ENCODE peak calls at places on chromosomes 5 and 9, in eight cellular contexts. F is foreskin keratinocyte, H is GM12865, T is epithelial cell of esophagus, Z is HFF-Myc, Q is OCI-LY7, W is H9, G is A549. N is an unnamed sample.

GRCh38 chr5:74947961-74948613 is 81.9 kb upstream of the FAM169A start:
- DNase-seq in F (no peak), H (no peak), T (no peak), Z (no peak), Q (no peak), W (peak), G (no peak), N (no peak)

GRCh38 chr9:14214693-14215092 is 99.2 kb downstream of the NFIB start:
- DNase-seq in F (no peak), H (no peak), T (peak), Z (no peak), Q (no peak), W (no peak), G (no peak), N (no peak)

GRCh38 chr5:74953961-74954720 is 88.0 kb upstream of the FAM169A start:
- DNase-seq in F (peak), H (no peak), T (peak), Z (no peak), Q (no peak), W (no peak), G (no peak), N (no peak)

GRCh38 chr9:17025281-17025680 is 109.6 kb upstream of the CNTLN start:
- DNase-seq in F (no peak), H (no peak), T (no peak), Z (no peak), Q (no peak), W (no peak), G (no peak), N (no peak)

GRCh38 chr9:35673132-35673997 is at the start of gene CA9:
- DNase-seq in F (no peak), H (no peak), T (peak), Z (no peak), Q (no peak), W (no peak), G (peak), N (no peak)

GRCh38 chr9:122445155-122445749 is 32.5 kb downstream of the OR1J1 start:
- DNase-seq in F (no peak), H (no peak), T (no peak), Z (peak), Q (no peak), W (no peak), G (no peak), N (no peak)

GRCh38 chr9:77857513-77858298 is 173.9 kb downstream of the GNAQ start:
- DNase-seq in F (no peak), H (no peak), T (no peak), Z (no peak), Q (no peak), W (no peak), G (no peak), N (no peak)

GRCh38 chr5:36605241-36605640 is 1.2 kb upstream of the SLC1A3 start:
- DNase-seq in F (no peak), H (no peak), T (no peak), Z (no peak), Q (no peak), W (no peak), G (no peak), N (no peak)

GRCh38 chr5:6359941-6360683 is 18.2 kb downstream of the MED10 start:
- DNase-seq in F (peak), H (no peak), T (no peak), Z (no peak), Q (peak), W (peak), G (no peak), N (no peak)

GRCh38 chr5:103114440-103114839 is 5.5 kb downstream of the GIN1 start:
- DNase-seq in F (no peak), H (no peak), T (no peak), Z (no peak), Q (no peak), W (no peak), G (no peak), N (no peak)

GRCh38 chr9:126506361-126507317 is 107.1 kb upstream of the LMX1B start:
- DNase-seq in F (no peak), H (no peak), T (no peak), Z (no peak), Q (no peak), W (no peak), G (no peak), N (peak)

GRCh38 chr5:114362197-114362976 is 517 bp downstream of the KCNN2 start:
- DNase-seq in F (no peak), H (peak), T (no peak), Z (no peak), Q (no peak), W (no peak), G (peak), N (no peak)

GRCh38 chr9:127058645-127059021 is 63.8 kb downstream of the ANGPTL2 start:
- DNase-seq in F (peak), H (no peak), T (peak), Z (peak), Q (no peak), W (no peak), G (no peak), N (no peak)

GRCh38 chr5:73591698-73592501 is 26.4 kb downstream of the UTP15 start:
- DNase-seq in F (no peak), H (no peak), T (peak), Z (no peak), Q (no peak), W (no peak), G (no peak), N (no peak)

GRCh38 chr9:130694205-130694604 is 625 bp downstream of the EXOSC2 start:
- DNase-seq in F (no peak), H (peak), T (no peak), Z (no peak), Q (peak), W (no peak), G (no peak), N (no peak)

GRCh38 chr5:28084069-28084468 is 1045.7 kb upstream of the CDH9 start:
- DNase-seq in F (no peak), H (no peak), T (no peak), Z (no peak), Q (no peak), W (no peak), G (no peak), N (peak)

GRCh38 chr9:34413229-34413852 is 36.6 kb upstream of the MYORG start:
- DNase-seq in F (no peak), H (peak), T (peak), Z (peak), Q (peak), W (peak), G (peak), N (no peak)

GRCh38 chr5:121968910-121969607 is 7.3 kb downstream of the SRFBP1 start:
- DNase-seq in F (peak), H (no peak), T (peak), Z (peak), Q (no peak), W (no peak), G (peak), N (no peak)

GRCh38 chr9:20681467-20681866 is 2.6 kb upstream of the FOCAD start:
- DNase-seq in F (no peak), H (no peak), T (no peak), Z (no peak), Q (no peak), W (no peak), G (no peak), N (no peak)

GRCh38 chr5:163585206-163585605 is 79.8 kb downstream of the MAT2B start:
- DNase-seq in F (peak), H (no peak), T (peak), Z (no peak), Q (no peak), W (no peak), G (no peak), N (no peak)

GRCh38 chr5:15446552-15446951 is 53.4 kb upstream of the FBXL7 start:
- DNase-seq in F (no peak), H (no peak), T (no peak), Z (no peak), Q (no peak), W (no peak), G (no peak), N (no peak)

GRCh38 chr5:108681079-108681921 is 66.4 kb upstream of the FER start:
- DNase-seq in F (no peak), H (peak), T (peak), Z (peak), Q (peak), W (no peak), G (peak), N (no peak)

GRCh38 chr5:40879163-40879942 is 29.9 kb upstream of the C7 start:
- DNase-seq in F (no peak), H (peak), T (peak), Z (no peak), Q (peak), W (no peak), G (peak), N (no peak)

GRCh38 chr9:80292231-80292630 is 720.5 kb downstream of the TLE4 start:
- DNase-seq in F (no peak), H (no peak), T (no peak), Z (no peak), Q (no peak), W (no peak), G (no peak), N (no peak)

GRCh38 chr5:124059200-124059599 is 547.2 kb downstream of the CSNK1G3 start:
- DNase-seq in F (peak), H (no peak), T (peak), Z (no peak), Q (no peak), W (no peak), G (no peak), N (no peak)

GRCh38 chr5:149228610-149229297 is 42.9 kb upstream of the AFAP1L1 start:
- DNase-seq in F (peak), H (no peak), T (peak), Z (peak), Q (no peak), W (peak), G (peak), N (no peak)

GRCh38 chr9:109010676-109011655 is 2.3 kb downstream of the CTNNAL1 start:
- DNase-seq in F (peak), H (peak), T (peak), Z (peak), Q (peak), W (no peak), G (peak), N (no peak)

GRCh38 chr9:127159949-127160610 is 37.6 kb upstream of the ANGPTL2 start:
- DNase-seq in F (no peak), H (no peak), T (no peak), Z (no peak), Q (no peak), W (peak), G (no peak), N (no peak)

GRCh38 chr9:6907772-6908381 is 150.1 kb downstream of the KDM4C start:
- DNase-seq in F (no peak), H (peak), T (peak), Z (no peak), Q (no peak), W (no peak), G (peak), N (no peak)

GRCh38 chr5:119243888-119244287 is 111.9 kb upstream of the TNFAIP8 start:
- DNase-seq in F (no peak), H (no peak), T (peak), Z (no peak), Q (no peak), W (no peak), G (no peak), N (no peak)

GRCh38 chr9:87959916-87960581 is 14.3 kb downstream of the CDK20 start:
- DNase-seq in F (no peak), H (no peak), T (no peak), Z (no peak), Q (no peak), W (no peak), G (no peak), N (no peak)

GRCh38 chr9:13113201-13113600 is 166.3 kb downstream of the MPDZ start:
- DNase-seq in F (peak), H (no peak), T (peak), Z (peak), Q (no peak), W (no peak), G (no peak), N (no peak)

GRCh38 chr9:89223398-89223977 is 44.9 kb upstream of the SHC3 start:
- DNase-seq in F (no peak), H (no peak), T (no peak), Z (no peak), Q (no peak), W (no peak), G (no peak), N (no peak)

GRCh38 chr5:132254321-132254977 is 3.0 kb upstream of the PDLIM4 start:
- DNase-seq in F (no peak), H (no peak), T (no peak), Z (no peak), Q (no peak), W (peak), G (no peak), N (peak)

GRCh38 chr5:83077662-83078261 is 415 bp downstream of the XRCC4 start:
- DNase-seq in F (no peak), H (peak), T (peak), Z (no peak), Q (peak), W (no peak), G (no peak), N (no peak)

GRCh38 chr9:109307380-109308240 is 13.2 kb downstream of the EPB41L4B start:
- DNase-seq in F (no peak), H (no peak), T (no peak), Z (no peak), Q (no peak), W (no peak), G (peak), N (no peak)

GRCh38 chr9:37364751-37365360 is 57.6 kb upstream of the GRHPR start:
- DNase-seq in F (no peak), H (peak), T (peak), Z (no peak), Q (peak), W (peak), G (no peak), N (no peak)
- TF ChIP-seq CTCF in F (peak), H (peak), T (no peak), Z (peak), Q (peak), W (peak), G (no peak), N (peak)

DNA sequence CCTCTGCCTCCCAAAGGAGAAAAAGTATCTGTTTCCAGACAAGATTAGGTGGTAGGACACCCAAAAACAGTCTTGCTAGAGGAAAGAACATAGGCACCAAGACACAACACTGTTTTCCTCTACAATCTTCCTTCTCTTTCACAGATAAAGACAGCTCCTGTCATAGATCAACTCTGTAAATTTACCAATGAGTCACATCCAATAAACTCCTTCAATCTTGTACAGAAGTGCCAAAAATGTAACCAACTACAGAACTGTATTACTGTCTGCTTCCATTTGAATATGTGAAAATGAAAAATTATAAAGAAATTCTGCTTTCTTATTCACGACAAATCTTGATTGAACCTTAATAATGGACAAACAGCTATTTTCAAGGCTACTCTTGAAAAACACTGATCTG is 286.9 kb downstream of the PLK2 start:
- DNase-seq in F (no peak), H (no peak), T (no peak), Z (no peak), Q (no peak), W (no peak), G (no peak), N (no peak)
- TF ChIP-seq CTCF in F (no peak), H (no peak), T (no peak), Z (no peak), Q (no peak), W (no peak), G (no peak), N (no peak)

DNA sequence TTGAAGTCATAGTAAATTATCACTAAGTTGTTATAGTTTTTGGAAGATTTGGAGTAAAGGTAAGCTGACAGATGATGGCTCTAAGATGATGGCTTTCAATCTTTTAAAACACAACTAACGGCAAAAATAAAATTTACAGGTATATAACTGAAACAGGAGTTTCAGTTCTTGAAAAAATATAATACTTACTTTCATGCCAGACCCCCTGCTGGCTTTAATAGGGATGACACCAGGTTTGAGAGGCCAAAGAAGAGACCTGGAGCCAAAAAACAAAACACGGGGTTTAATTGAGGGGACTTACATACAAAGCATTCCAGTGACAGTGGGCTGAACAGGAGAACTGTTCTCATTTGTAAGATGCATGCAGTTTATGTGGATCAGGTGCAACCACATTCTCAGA is 301.7 kb upstream of the PCSK5 start:
- DNase-seq in F (no peak), H (peak), T (peak), Z (no peak), Q (peak), W (no peak), G (no peak), N (no peak)
- TF ChIP-seq CTCF in F (no peak), H (peak), T (peak), Z (no peak), Q (peak), W (peak), G (no peak), N (peak)

GRCh38 chr5:78905084-78905938 is 79.8 kb downstream of the ARSB start:
- DNase-seq in F (no peak), H (peak), T (no peak), Z (no peak), Q (peak), W (no peak), G (no peak), N (no peak)

GRCh38 chr5:78896128-78896527 is 89.0 kb downstream of the ARSB start:
- DNase-seq in F (peak), H (no peak), T (peak), Z (no peak), Q (no peak), W (no peak), G (no peak), N (no peak)

GRCh38 chr5:78903936-78904335 is 81.2 kb downstream of the ARSB start:
- DNase-seq in F (no peak), H (no peak), T (peak), Z (no peak), Q (no peak), W (no peak), G (no peak), N (no peak)

GRCh38 chr5:78895616-78896015 is 89.5 kb downstream of the ARSB start:
- DNase-seq in F (no peak), H (no peak), T (peak), Z (no peak), Q (no peak), W (no peak), G (no peak), N (no peak)

DNA sequence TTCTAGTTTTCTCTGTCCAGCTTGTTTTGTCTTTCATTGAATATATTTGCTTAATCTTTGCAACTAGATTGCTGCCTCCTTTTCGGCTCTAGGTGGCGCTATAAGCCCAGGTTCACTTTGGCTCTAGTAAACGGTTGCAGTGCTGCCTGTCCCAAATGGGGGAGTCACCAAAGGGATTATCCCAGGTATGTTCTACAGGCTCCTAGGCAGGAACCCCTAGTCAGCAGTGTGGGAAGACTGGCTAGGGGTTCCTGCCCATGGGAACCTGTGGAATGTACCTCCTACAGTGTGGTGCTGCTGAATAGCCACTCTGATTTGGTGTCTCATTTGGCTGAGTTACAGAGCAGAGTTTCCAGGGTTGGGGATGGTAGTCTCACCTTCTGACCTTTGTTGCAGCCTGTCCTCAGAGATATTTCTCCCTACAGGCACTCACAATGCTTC is 85.2 kb downstream of the ARSB start:
- DNase-seq in F (no peak), H (peak), T (peak), Z (no peak), Q (peak), W (peak), G (peak), N (no peak)
- TF ChIP-seq CTCF in F (peak), H (peak), T (peak), Z (peak), Q (peak), W (peak), G (peak), N (peak)

GRCh38 chr9:121331992-121332685 is 37.9 kb downstream of the STOM start:
- DNase-seq in F (no peak), H (no peak), T (no peak), Z (no peak), Q (no peak), W (no peak), G (peak), N (no peak)
- TF ChIP-seq CTCF in F (peak), H (no peak), T (peak), Z (peak), Q (no peak), W (peak), G (peak), N (peak)